ENCODE peak calls at places on chromosome 18, in five cellular contexts. C is kidney, N is breast epithelium, S is esophagus squamous epithelium, Z is left ventricle myocardium inferior. X is an unnamed sample.

GRCh38 chr18:59041819-59042476 is 97.7 kb upstream of the SEC11C start:
- DNase-seq in C (no peak), N (no peak), S (no peak), Z (no peak), X (no peak)

GRCh38 chr18:42113529-42114191 is 158.6 kb downstream of the PIK3C3 start:
- DNase-seq in C (no peak), N (no peak), S (no peak), Z (no peak), X (no peak)

GRCh38 chr18:8260847-8261246 is 348.4 kb upstream of the RAB12 start:
- DNase-seq in C (no peak), N (no peak), S (no peak), Z (no peak), X (no peak)

GRCh38 chr18:58942486-58942885 is 77.8 kb downstream of the ZNF532 start:
- DNase-seq in C (no peak), N (no peak), S (no peak), Z (no peak), X (no peak)

GRCh38 chr18:63878343-63878742 is 9.2 kb upstream of the SERPINB2 start:
- DNase-seq in C (no peak), N (no peak), S (no peak), Z (no peak), X (no peak)

GRCh38 chr18:59509477-59510173 is 150.6 kb upstream of the LMAN1 start:
- DNase-seq in C (no peak), N (no peak), S (no peak), Z (peak; percentile 33), X (no peak)

GRCh38 chr18:79944126-79944731 is 7.2 kb downstream of the SLC66A2 start:
- DNase-seq in C (no peak), N (peak; percentile 44), S (no peak), Z (no peak), X (peak; percentile 29)

GRCh38 chr18:9947248-9947647 is 33.4 kb downstream of the VAPA start:
- DNase-seq in C (no peak), N (no peak), S (no peak), Z (no peak), X (no peak)

GRCh38 chr18:8686556-8686955 is 18.8 kb upstream of the MTCL1 start:
- DNase-seq in C (no peak), N (no peak), S (no peak), Z (no peak), X (no peak)

GRCh38 chr18:25310045-25310444 is 41.9 kb downstream of the ZNF521 start:
- DNase-seq in C (no peak), N (no peak), S (no peak), Z (no peak), X (no peak)

GRCh38 chr18:50194623-50195532 is at the start of gene MYO5B:
- DNase-seq in C (peak; percentile 93), N (peak; percentile 73), S (no peak), Z (peak; percentile 33), X (peak; percentile 90)

GRCh38 chr18:79630266-79631095 is 49.1 kb upstream of the CTDP1 start:
- DNase-seq in C (peak; percentile 67), N (peak; percentile 42), S (no peak), Z (no peak), X (no peak)

GRCh38 chr18:32772580-32773186 is at the start of gene KLHL14:
- DNase-seq in C (no peak), N (no peak), S (no peak), Z (no peak), X (no peak)

GRCh38 chr18:9869713-9870430 is 15.9 kb upstream of the TXNDC2 start:
- DNase-seq in C (no peak), N (no peak), S (no peak), Z (no peak), X (no peak)

GRCh38 chr18:28723506-28723905 is 546.6 kb upstream of the CDH2 start:
- DNase-seq in C (no peak), N (no peak), S (no peak), Z (no peak), X (no peak)

GRCh38 chr18:50161806-50162205 is 33.1 kb downstream of the MYO5B start:
- DNase-seq in C (no peak), N (no peak), S (no peak), Z (no peak), X (no peak)

GRCh38 chr18:75211002-75211621 is 515 bp downstream of the TSHZ1 start:
- DNase-seq in C (no peak), N (no peak), S (no peak), Z (no peak), X (no peak)

GRCh38 chr18:2536493-2536892 is 34.8 kb downstream of the METTL4 start:
- DNase-seq in C (no peak), N (no peak), S (no peak), Z (no peak), X (no peak)

GRCh38 chr18:48991299-48992055 is 40.7 kb upstream of the SMAD7 start:
- DNase-seq in C (peak; percentile 67), N (no peak), S (no peak), Z (no peak), X (no peak)

GRCh38 chr18:48990497-48991298 is 39.9 kb upstream of the SMAD7 start:
- DNase-seq in C (peak; percentile 80), N (no peak), S (no peak), Z (no peak), X (no peak)

GRCh38 chr18:48992791-48993555 is 42.2 kb upstream of the SMAD7 start:
- DNase-seq in C (peak; percentile 59), N (no peak), S (no peak), Z (no peak), X (no peak)

GRCh38 chr18:48993586-48993985 is 42.8 kb upstream of the SMAD7 start:
- DNase-seq in C (peak; percentile 36), N (no peak), S (no peak), Z (no peak), X (no peak)

DNA sequence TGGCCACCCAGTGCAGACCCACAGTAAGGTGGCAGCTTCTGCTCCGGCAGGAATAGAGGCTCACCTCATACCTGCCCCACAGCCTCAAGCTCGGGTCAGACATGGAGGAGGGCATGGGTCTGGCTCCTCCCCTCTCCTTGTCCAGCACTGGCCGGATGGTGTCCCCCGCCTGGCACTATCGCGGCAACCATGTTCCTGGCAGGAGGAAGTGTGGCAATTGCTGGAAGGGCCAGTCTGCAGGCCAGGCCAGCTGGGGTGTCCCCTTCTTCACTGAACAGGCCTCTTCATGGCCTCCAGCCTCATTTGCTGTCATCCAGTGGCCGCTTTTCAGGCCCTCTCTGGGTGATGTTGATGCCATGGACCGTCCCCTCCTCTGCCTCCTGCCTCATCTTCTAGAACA is 41.4 kb upstream of the SMAD7 start:
- DNase-seq in C (peak; percentile 72), N (no peak), S (no peak), Z (no peak), X (no peak)
- TF ChIP-seq CTCF in C (no peak), N (no peak), S (no peak), Z (no peak), X (no peak)

DNA sequence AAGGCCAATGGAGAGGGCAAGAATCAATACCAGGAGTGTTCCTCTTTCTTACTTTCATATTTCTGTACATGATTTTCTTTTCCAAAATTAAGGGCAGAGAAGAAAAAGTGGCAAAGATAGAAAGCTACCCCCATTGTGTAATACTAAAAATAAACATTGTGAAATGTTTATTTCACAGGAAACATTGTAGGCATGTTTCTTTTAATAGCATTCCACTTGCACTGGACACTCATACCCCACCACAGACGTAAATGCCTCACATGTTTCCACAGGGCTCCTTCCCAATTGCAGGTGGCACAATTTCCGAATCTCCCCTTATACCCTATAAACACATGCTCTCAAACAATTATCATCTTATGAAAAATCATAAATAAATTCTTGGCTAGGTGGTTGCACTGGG is 645.1 kb upstream of the SETBP1 start:
- DNase-seq in C (no peak), N (no peak), S (no peak), Z (no peak), X (no peak)
- H3K9me3 ChIP-seq in C (no peaks in the 10 kb centered on the region), N (no peaks in the 10 kb centered on the region), S (no peaks in the 10 kb centered on the region), Z (no peaks in the 10 kb centered on the region), X (no peaks in the 10 kb centered on the region)

DNA sequence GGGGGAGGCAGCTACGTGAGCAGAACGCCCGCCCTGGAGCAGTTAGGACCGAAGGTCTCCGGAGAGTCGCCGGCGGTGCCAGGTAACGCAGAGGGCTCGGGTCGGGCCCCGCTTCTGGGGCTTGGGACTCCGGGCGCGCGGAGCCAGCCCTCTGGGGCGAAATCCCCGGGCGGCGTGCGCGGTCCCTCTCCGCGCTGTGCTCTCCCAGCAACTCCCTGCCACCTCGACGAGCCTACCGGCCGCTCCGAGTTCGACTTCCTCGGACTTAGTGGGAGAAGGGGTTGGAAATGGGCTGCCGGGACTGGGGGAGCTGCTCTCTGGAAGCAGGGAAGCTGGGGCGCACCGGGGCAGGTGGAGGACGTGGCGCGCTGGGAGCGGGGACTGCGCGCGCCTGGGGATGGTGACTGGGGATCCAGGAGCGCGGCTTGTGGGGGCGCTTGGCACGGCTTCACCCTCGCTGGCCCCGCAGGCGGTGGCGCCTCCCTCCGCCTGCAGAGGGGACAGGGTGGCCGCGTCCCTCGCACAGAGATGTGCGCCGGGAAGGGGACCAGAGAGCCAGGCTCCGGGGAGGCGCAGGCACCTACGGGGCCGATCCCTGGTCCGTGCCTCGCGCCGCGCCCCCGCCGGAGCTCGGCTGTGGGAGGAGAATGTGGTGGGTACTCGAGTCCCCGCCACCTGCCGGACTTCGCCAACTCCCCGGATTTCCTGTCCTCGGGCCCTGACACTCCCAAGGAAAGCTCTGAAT is 688 bp downstream of the CDH20 start:
- DNase-seq in C (peak; percentile 70), N (no peak), S (no peak), Z (no peak), X (no peak)
- TF ChIP-seq CTCF in C (no peak), N (no peak), S (no peak), Z (no peak), X (no peak)

GRCh38 chr18:13712400-13713131 is 13.8 kb downstream of the FAM210A start:
- DNase-seq in C (no peak), N (no peak), S (no peak), Z (no peak), X (no peak)
- H3K9me3 ChIP-seq in C (no peaks in the 10 kb centered on the region), N (no peaks in the 10 kb centered on the region), S (no peaks in the 10 kb centered on the region), Z (peaks cover under 1% of the 10 kb centered on the region), X (no peaks in the 10 kb centered on the region)

DNA sequence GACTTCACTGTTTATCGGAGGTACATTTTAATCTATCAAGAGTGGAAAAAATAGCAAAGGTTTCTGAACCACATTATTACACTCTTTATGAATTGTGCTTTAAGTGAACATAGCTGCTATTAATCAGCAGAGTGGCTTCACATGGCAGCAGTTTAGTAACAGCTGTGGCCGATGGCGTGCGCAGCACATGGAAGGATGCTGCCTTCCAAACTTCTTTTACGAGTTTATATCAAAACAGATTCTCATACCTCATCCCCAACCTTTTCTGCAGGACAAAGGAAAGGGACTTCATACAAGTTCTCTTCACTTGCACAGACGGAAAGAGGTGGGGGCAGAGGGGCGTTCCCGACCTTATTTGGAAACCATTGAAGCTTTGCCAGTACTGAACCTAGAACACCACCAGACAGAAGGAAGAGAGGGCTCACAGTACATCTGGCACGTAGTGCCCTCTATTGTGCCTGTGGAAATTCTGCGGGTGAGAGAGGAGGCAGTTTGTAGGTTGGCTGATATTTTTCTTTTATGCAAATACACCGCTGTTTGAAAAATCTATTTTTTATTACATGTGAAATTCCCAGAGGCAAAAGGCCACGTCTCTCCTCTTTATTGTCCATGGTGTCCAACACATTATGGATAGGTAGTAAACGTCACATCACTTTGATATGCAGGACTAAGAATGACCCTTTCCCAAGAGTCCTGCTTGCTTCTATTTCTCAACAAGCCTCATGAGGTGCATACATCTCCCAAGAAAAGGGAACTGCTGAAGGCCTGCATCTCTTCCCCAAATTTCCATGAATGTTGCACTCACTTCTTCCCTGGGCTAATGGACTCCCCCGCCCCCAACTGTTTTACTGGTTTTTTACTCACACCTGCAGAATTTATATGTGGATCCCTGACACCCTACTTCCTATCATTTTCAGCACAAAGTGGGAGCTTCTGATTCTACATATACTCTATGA is 31.4 kb downstream of the COLEC12 start:
- DNase-seq in C (no peak), N (no peak), S (no peak), Z (no peak), X (no peak)
- TF ChIP-seq CTCF in C (no peak), N (no peak), S (no peak), Z (no peak), X (no peak)